ENCODE peak calls at places on chromosomes 11 and 22, in seven cellular contexts. H is NCI-H1092; S is foreskin keratinocyte; A is hepatic stellate cell; K is HepG2; P is endothelial cell of umbilical vein; T is stimulated activated CD4-positive, alpha-beta T cell treated with anti-CD3 and anti-CD28 coated beads, Interleukin-12 subunit alpha, Interleukin-12 subunit beta, amount 100 ng/mL, for 24 hours. O is an unnamed sample.

GRCh38 chr11:77201370-77201769 is 73.3 kb downstream of the MYO7A start:
- DNase-seq in H (no peak), S (no peak), A (no peak), K (no peak), P (no peak), T (no peak), O (no peak)

GRCh38 chr11:94805994-94806393 is 37.8 kb downstream of the AMOTL1 start:
- DNase-seq in H (no peak), S (no peak), A (no peak), K (no peak), P (no peak), T (no peak), O (no peak)

GRCh38 chr11:96028746-96029145 is 104.8 kb upstream of the MTMR2 start:
- DNase-seq in H (no peak), S (no peak), A (no peak), K (no peak), P (peak), T (no peak), O (no peak)

GRCh38 chr11:108558222-108558621 is 35.3 kb downstream of the EXPH5 start:
- DNase-seq in H (no peak), S (no peak), A (no peak), K (no peak), P (no peak), T (no peak), O (no peak)

GRCh38 chr22:40479126-40479800 is 108.9 kb downstream of the SGSM3 start:
- DNase-seq in H (no peak), S (no peak), A (no peak), K (no peak), P (no peak), T (no peak), O (no peak)

GRCh38 chr11:43790444-43790794 is 90.2 kb upstream of the ALKBH3 start:
- DNase-seq in H (no peak), S (peak), A (no peak), K (no peak), P (no peak), T (no peak), O (no peak)

GRCh38 chr11:75083217-75083605 is 13.5 kb downstream of the OR2AT4 start:
- DNase-seq in H (no peak), S (no peak), A (no peak), K (no peak), P (no peak), T (no peak), O (no peak)

GRCh38 chr11:27116684-27117083 is 76.1 kb downstream of the BBOX1 start:
- DNase-seq in H (no peak), S (no peak), A (no peak), K (no peak), P (peak), T (no peak), O (no peak)

GRCh38 chr11:92702037-92702436 is 267.4 kb upstream of the MTNR1B start:
- DNase-seq in H (no peak), S (peak), A (no peak), K (no peak), P (no peak), T (no peak), O (no peak)

GRCh38 chr11:62010935-62011528 is 43.6 kb upstream of the FTH1 start:
- DNase-seq in H (no peak), S (no peak), A (no peak), K (peak), P (no peak), T (no peak), O (no peak)

GRCh38 chr11:75562836-75563484 is 907 bp downstream of the SERPINH1 start:
- DNase-seq in H (no peak), S (peak), A (peak), K (no peak), P (peak), T (no peak), O (no peak)

GRCh38 chr11:93775289-93775688 is 8.8 kb upstream of the MED17 start:
- DNase-seq in H (no peak), S (no peak), A (no peak), K (peak), P (peak), T (no peak), O (no peak)

GRCh38 chr22:44884968-44885805 is 124.6 kb downstream of the PHF21B start:
- DNase-seq in H (no peak), S (peak), A (no peak), K (peak), P (no peak), T (no peak), O (no peak)

GRCh38 chr22:29004647-29005371 is 56.8 kb downstream of the C22orf31 start:
- DNase-seq in H (peak), S (no peak), A (no peak), K (peak), P (peak), T (no peak), O (no peak)

GRCh38 chr11:9697766-9698165 is 33.9 kb downstream of the SWAP70 start:
- DNase-seq in H (no peak), S (no peak), A (no peak), K (no peak), P (no peak), T (no peak), O (no peak)

GRCh38 chr11:77752518-77752917 is 68.0 kb downstream of the RSF1 start:
- DNase-seq in H (no peak), S (no peak), A (no peak), K (no peak), P (no peak), T (no peak), O (peak)

GRCh38 chr11:73376803-73377629 is 817 bp downstream of the RELT start:
- DNase-seq in H (peak), S (peak), A (peak), K (peak), P (peak), T (peak), O (no peak)

GRCh38 chr11:108616549-108616948 is 23.0 kb upstream of the EXPH5 start:
- DNase-seq in H (no peak), S (peak), A (peak), K (peak), P (peak), T (no peak), O (no peak)

GRCh38 chr11:10918698-10919097 is 60.8 kb upstream of the ZBED5 start:
- DNase-seq in H (no peak), S (peak), A (no peak), K (no peak), P (no peak), T (no peak), O (no peak)

GRCh38 chr11:105856954-105857353 is 165.1 kb downstream of the MSANTD4 start:
- DNase-seq in H (no peak), S (no peak), A (no peak), K (no peak), P (no peak), T (no peak), O (no peak)

GRCh38 chr22:32389685-32390084 is 22.4 kb downstream of the RTCB start:
- DNase-seq in H (no peak), S (no peak), A (no peak), K (no peak), P (peak), T (no peak), O (no peak)

O was measured in H1.